ENCODE peak calls at places on chromosomes 12 and 14, in four cellular contexts. Q is left lung, C is PC-3, F is brain microvascular endothelial cell. J is an unnamed sample. For H3K27me3, the result is how much of the 10 kb centered on the place peaks cover.

GRCh38 chr14:32576088-32576795 is 247.1 kb downstream of the AKAP6 start:
- DNase-seq in Q (no peak), C (peak), F (peak), J (peak)

GRCh38 chr12:93229494-93230310 is 148.0 kb upstream of the NUDT4 start:
- DNase-seq in F (peak), Q (no peak), C (peak), J (no peak)

GRCh38 chr14:92263681-92264080 is 59.3 kb upstream of the SLC24A4 start:
- DNase-seq in F (no peak), C (peak), Q (no peak), J (no peak)

GRCh38 chr12:116609715-116610114 is 50.5 kb downstream of the MAP1LC3B2 start:
- DNase-seq in Q (no peak), F (no peak), C (peak), J (no peak)

GRCh38 chr14:45649051-45649450 is 396.0 kb upstream of the MIS18BP1 start:
- DNase-seq in F (peak), C (peak), Q (no peak), J (no peak)

GRCh38 chr12:30417697-30418231 is 277.9 kb downstream of the IPO8 start:
- DNase-seq in Q (no peak), F (peak), C (peak), J (no peak)

GRCh38 chr12:1646908-1647669 is 18.1 kb downstream of the WNT5B start:
- DNase-seq in F (no peak), Q (peak), C (no peak), J (no peak)

GRCh38 chr12:109670647-109671046 is 43.0 kb upstream of the FAM222A start:
- DNase-seq in F (no peak), Q (no peak), C (no peak), J (peak)

GRCh38 chr12:109256011-109256410 is 53.1 kb downstream of the FOXN4 start:
- DNase-seq in Q (no peak), F (no peak), C (no peak), J (no peak)

GRCh38 chr12:14410177-14410576 is 44.7 kb downstream of the ATF7IP start:
- DNase-seq in F (peak), C (no peak), Q (no peak), J (no peak)

GRCh38 chr14:61321385-61322010 is at the start of gene PRKCH:
- DNase-seq in F (peak), C (peak), Q (peak), J (peak)

GRCh38 chr12:53737494-53737808 is 10.2 kb upstream of the CALCOCO1 start:
- DNase-seq in F (no peak), C (no peak), Q (no peak), J (no peak)

GRCh38 chr12:122022393-122023338 is 982 bp downstream of the BCL7A start:
- DNase-seq in C (peak), F (no peak), Q (peak), J (peak)

GRCh38 chr14:54177861-54178591 is 218.8 kb upstream of the CDKN3 start:
- DNase-seq in Q (no peak), F (peak), C (peak), J (no peak)

GRCh38 chr12:93592641-93593396 is 20.3 kb downstream of the SOCS2 start:
- DNase-seq in Q (no peak), C (no peak), F (no peak), J (no peak)

GRCh38 chr12:116672842-116673516 is 64.9 kb downstream of the SPRING1 start:
- DNase-seq in Q (no peak), F (no peak), C (no peak), J (no peak)

GRCh38 chr12:127650626-127651025 is 616.3 kb upstream of the TMEM132C start:
- DNase-seq in F (peak), Q (no peak), C (no peak), J (no peak)

GRCh38 chr12:52207895-52208294 is 16.1 kb upstream of the KRT80 start:
- DNase-seq in Q (no peak), C (peak), F (no peak), J (no peak)

GRCh38 chr12:108839011-108839889 is 18.1 kb downstream of the SSH1 start:
- DNase-seq in F (no peak), C (no peak), Q (no peak), J (no peak)

GRCh38 chr14:102493096-102493495 is 16.5 kb downstream of the ANKRD9 start:
- DNase-seq in F (no peak), C (no peak), Q (peak), J (no peak)

GRCh38 chr12:125225641-125226040 is 160.4 kb downstream of the AACS start:
- DNase-seq in F (no peak), Q (no peak), C (no peak), J (no peak)

GRCh38 chr14:101199028-101199770 is 295.7 kb upstream of the RTL1 start:
- DNase-seq in Q (no peak), C (no peak), F (no peak), J (peak)

GRCh38 chr12:55188974-55189556 is 31.8 kb upstream of the OR10A7 start:
- DNase-seq in Q (no peak), F (peak), C (peak), J (peak)

GRCh38 chr14:69504775-69505174 is 20.2 kb downstream of the PLEKHD1 start:
- DNase-seq in F (no peak), C (no peak), Q (no peak), J (no peak)

GRCh38 chr14:100726812-100727564 is at the start of gene DLK1:
- DNase-seq in C (no peak), Q (peak), F (no peak), J (peak)

GRCh38 chr12:54201001-54201794 is 12.4 kb upstream of the SMUG1 start:
- DNase-seq in F (peak), C (peak), Q (peak), J (peak)

GRCh38 chr12:78916845-78917480 is 52.4 kb downstream of the SYT1 start:
- DNase-seq in C (peak), F (peak), Q (no peak), J (no peak)

GRCh38 chr12:72295744-72296143 is 23.6 kb downstream of the TRHDE start:
- DNase-seq in C (peak), F (no peak), Q (no peak), J (no peak)

GRCh38 chr14:38696925-38697324 is 406.1 kb downstream of the SEC23A start:
- DNase-seq in Q (no peak), C (no peak), F (no peak), J (no peak)

GRCh38 chr12:22626429-22626828 is 1.5 kb downstream of the ETNK1 start:
- DNase-seq in F (peak), Q (no peak), C (peak), J (peak)

GRCh38 chr14:105439179-105439578 is 19.6 kb downstream of the MTA1 start:
- DNase-seq in F (no peak), Q (peak), C (no peak), J (no peak)

GRCh38 chr12:87995581-87996178 is 33.5 kb downstream of the C12orf50 start:
- DNase-seq in F (peak), C (peak), Q (no peak), J (peak)

GRCh38 chr14:87522575-87522974 is 470.4 kb downstream of the GALC start:
- DNase-seq in F (no peak), Q (no peak), C (no peak), J (peak)

GRCh38 chr12:77104792-77105191 is 39.4 kb upstream of the E2F7 start:
- DNase-seq in Q (no peak), C (peak), F (no peak), J (no peak)

GRCh38 chr14:78162202-78162601 is 8.0 kb upstream of the NRXN3 start:
- DNase-seq in F (no peak), C (no peak), Q (no peak), J (no peak)

GRCh38 chr12:109720152-109720855 is 6.7 kb downstream of the FAM222A start:
- DNase-seq in C (no peak), Q (peak), F (no peak), J (no peak)

GRCh38 chr12:113151655-113152054 is 2.1 kb downstream of the CFAP73 start:
- DNase-seq in C (no peak), Q (no peak), F (no peak), J (no peak)

GRCh38 chr12:132429932-132430643 is 59.9 kb upstream of the FBRSL1 start:
- DNase-seq in C (peak), F (no peak), Q (peak), J (peak)
- H3K27me3 ChIP-seq in C (under half), F (under half), Q (under half), J (under half)

GRCh38 chr12:106251636-106252035 is 3.8 kb upstream of the CKAP4 start:
- DNase-seq in Q (no peak), F (no peak), C (peak), J (no peak)
- H3K4me3 ChIP-seq in Q (no peak), F (no peak), C (no peak), J (no peak)

GRCh38 chr14:37583358-37584210 is 11.5 kb downstream of the FOXA1 start:
- DNase-seq in F (no peak), Q (peak), C (peak), J (peak)
- H3K27me3 ChIP-seq in F (half or more), Q (half or more), C (under half), J (half or more)

DNA sequence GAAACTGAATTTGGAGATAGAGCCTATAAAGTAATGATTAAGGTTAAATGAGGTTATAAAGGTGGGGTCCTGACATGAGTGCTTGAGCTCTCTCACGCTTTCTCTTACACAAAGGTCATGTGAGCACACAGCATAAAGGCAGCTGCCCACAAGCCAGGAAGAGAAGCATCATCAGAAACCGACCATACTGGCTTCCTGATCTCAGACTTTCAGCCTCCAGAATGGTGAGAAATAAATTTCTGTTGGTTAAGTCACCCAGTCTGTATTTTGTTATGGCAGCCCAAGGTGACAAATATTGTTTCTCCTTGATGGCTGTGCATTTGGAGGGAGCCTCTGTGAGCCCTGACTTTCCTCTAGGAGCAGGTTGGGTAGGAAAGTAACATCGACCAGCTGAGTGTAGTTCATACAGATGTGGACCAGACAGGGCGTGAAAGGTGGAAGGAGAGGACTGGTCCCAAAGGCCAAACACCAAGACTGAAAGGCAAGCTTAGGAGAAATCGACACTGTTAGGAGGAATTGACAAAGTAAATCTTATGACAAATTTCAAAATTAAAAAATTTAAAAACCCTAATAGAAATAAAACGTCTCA is 97.6 kb upstream of the SLC38A2 start:
- DNase-seq in F (no peak), Q (no peak), C (no peak), J (no peak)
- H3K4me3 ChIP-seq in F (no peak), Q (no peak), C (no peak), J (no peak)

GRCh38 chr12:114288071-114288470 is 117.9 kb downstream of the TBX5 start:
- DNase-seq in C (no peak), F (no peak), Q (no peak), J (no peak)

GRCh38 chr12:114291389-114292075 is 114.4 kb downstream of the TBX5 start:
- DNase-seq in Q (no peak), F (no peak), C (no peak), J (no peak)

GRCh38 chr12:114286145-114286544 is 119.8 kb downstream of the TBX5 start:
- DNase-seq in C (no peak), Q (no peak), F (no peak), J (no peak)

DNA sequence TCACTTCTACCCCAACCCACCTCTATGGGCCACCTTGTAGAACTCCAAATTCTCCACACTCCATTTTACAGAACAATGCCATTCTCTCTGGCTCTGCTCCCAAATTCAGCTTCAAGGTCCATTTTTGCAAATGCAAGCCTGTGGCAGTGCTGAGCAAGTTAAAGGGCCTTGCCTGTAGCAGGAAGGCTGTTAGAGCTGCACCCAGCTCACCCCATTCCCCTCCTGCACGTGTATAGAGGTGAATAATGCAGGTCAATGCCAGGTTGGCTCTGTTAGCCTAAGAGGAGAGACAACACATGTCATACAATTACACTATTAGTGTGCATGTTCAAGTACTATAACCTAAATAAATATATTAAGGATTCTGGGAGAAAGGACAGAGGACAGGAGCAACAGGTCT is 120.4 kb downstream of the TBX5 start:
- DNase-seq in Q (no peak), C (no peak), F (no peak), J (no peak)
- H3K27me3 ChIP-seq in Q (under half), C (under half), F (under half), J (under half)

DNA sequence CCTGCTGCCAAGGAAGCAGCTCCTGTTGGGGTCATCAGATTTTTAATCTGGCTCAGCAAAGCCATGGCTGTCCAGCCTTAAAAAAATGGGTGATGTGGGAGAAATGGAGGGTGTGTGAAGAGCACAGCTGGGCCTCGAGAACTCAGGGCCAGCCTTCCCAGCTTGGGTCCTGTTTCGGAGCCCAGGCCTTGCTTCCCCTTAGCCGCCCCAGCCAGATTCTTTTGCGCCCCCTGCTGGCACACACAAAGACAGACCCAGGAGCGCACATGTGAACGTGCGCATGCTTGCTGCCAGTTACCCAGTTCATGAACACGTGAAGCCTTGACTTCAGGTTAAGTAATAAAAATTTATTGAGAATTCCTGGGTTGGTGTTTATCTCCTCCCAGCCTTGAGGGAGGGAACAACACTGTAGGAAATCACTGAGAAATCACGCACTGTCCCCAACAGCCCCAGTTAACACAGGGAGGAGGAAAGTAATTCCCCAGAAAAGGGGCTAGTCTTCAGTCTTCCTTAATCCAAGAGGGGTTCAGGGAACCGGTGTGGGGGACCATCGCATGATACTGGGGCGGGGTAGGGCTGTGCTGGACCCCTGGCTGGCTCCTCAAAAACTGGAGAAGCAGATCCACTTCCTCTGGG is 5.3 kb downstream of the PHB2 start:
- DNase-seq in C (peak), Q (peak), F (peak), J (peak)
- H3K4me3 ChIP-seq in C (no peak), Q (no peak), F (no peak), J (no peak)

GRCh38 chr14:90573385-90574105 is 176.7 kb downstream of the CALM1 start:
- DNase-seq in F (no peak), C (no peak), Q (peak), J (no peak)
- H3K27me3 ChIP-seq in F (under half), C (under half), Q (under half), J (under half)

GRCh38 chr14:77000340-77001235 is 27.9 kb downstream of the IRF2BPL start:
- DNase-seq in Q (peak), F (no peak), C (no peak), J (peak)
- H3K4me3 ChIP-seq in Q (no peak), F (no peak), C (no peak), J (no peak)

GRCh38 chr12:64618953-64619590 is 8.8 kb downstream of the RASSF3 start:
- DNase-seq in Q (no peak), C (peak), F (peak), J (no peak)
- H3K27me3 ChIP-seq in Q (under half), C (under half), F (under half), J (under half)